ENCODE peak calls at places on chromosomes 5 and 9, in four cellular contexts. Q is amniotic stem cell; T is T-helper 9 cell; P is activated CD8-positive, alpha-beta memory T cell treated with anti-CD3 and anti-CD28 coated beads for 1 hour. O is an unnamed sample.

GRCh38 chr5:89313044-89313443 is 430.1 kb upstream of the MEF2C start:
- DNase-seq in Q (no peak), P (no peak), T (no peak), O (no peak)

GRCh38 chr9:128636556-128637530 is 19.8 kb downstream of the DYNC2I2 start:
- DNase-seq in P (no peak), T (no peak), Q (no peak), O (no peak)

GRCh38 chr5:157562111-157562581 is 13.4 kb downstream of the ADAM19 start:
- DNase-seq in P (no peak), Q (no peak), T (no peak), O (no peak)

GRCh38 chr5:9395736-9396135 is 150.1 kb downstream of the SEMA5A start:
- DNase-seq in Q (no peak), P (no peak), T (no peak), O (no peak)

GRCh38 chr5:113329981-113330380 is 104.8 kb downstream of the TSSK1B start:
- DNase-seq in Q (no peak), T (no peak), P (no peak), O (no peak)

GRCh38 chr9:29144476-29144875 is 1571.2 kb upstream of the C9orf72 start:
- DNase-seq in Q (no peak), P (no peak), T (no peak), O (no peak)

GRCh38 chr5:57576317-57576716 is 93.7 kb upstream of the ACTBL2 start:
- DNase-seq in Q (no peak), P (no peak), T (no peak), O (no peak)

GRCh38 chr5:15499528-15500325 is at the start of gene FBXL7:
- DNase-seq in T (no peak), Q (peak), P (no peak), O (peak)

GRCh38 chr5:109898547-109899544 is 209.1 kb downstream of the MAN2A1 start:
- DNase-seq in T (no peak), P (no peak), Q (no peak), O (no peak)

GRCh38 chr9:33157960-33158359 is 9.2 kb downstream of the B4GALT1 start:
- DNase-seq in P (no peak), T (no peak), Q (no peak), O (no peak)

GRCh38 chr5:72412283-72413055 is 92.3 kb downstream of the PTCD2 start:
- DNase-seq in P (no peak), Q (no peak), T (no peak), O (no peak)

GRCh38 chr5:156803404-156803803 is 46.7 kb upstream of the PPP1R2B start:
- DNase-seq in P (no peak), Q (no peak), T (no peak), O (no peak)

GRCh38 chr5:147742151-147742550 is 40.4 kb downstream of the JAKMIP2 start:
- DNase-seq in Q (no peak), T (no peak), P (no peak), O (no peak)

GRCh38 chr9:127124091-127124490 is 1.7 kb upstream of the ANGPTL2 start:
- DNase-seq in T (no peak), Q (no peak), P (no peak), O (no peak)

GRCh38 chr9:4678679-4679267 is 596 bp upstream of the CDC37L1 start:
- DNase-seq in Q (no peak), P (no peak), T (no peak), O (no peak)

GRCh38 chr9:125612616-125613015 is 94.4 kb downstream of the MAPKAP1 start:
- DNase-seq in Q (no peak), T (no peak), P (no peak), O (no peak)

GRCh38 chr5:127875235-127876021 is 172.2 kb downstream of the CCDC192 start:
- DNase-seq in P (no peak), T (no peak), Q (no peak), O (no peak)

GRCh38 chr9:17578911-17579793 is at the start of gene SH3GL2:
- DNase-seq in P (no peak), Q (no peak), T (no peak), O (no peak)

GRCh38 chr9:130286781-130287428 is 21.3 kb downstream of the HMCN2 start:
- DNase-seq in Q (no peak), T (no peak), P (no peak), O (peak)

GRCh38 chr9:114017741-114018715 is 60.1 kb downstream of the AMBP start:
- DNase-seq in T (no peak), P (no peak), Q (no peak), O (peak)

GRCh38 chr9:135036861-135037465 is 50.5 kb upstream of the OLFM1 start:
- DNase-seq in T (no peak), Q (no peak), P (no peak), O (peak)

GRCh38 chr9:127049044-127049443 is 73.4 kb downstream of the ANGPTL2 start:
- DNase-seq in Q (peak), T (no peak), P (no peak), O (peak)

GRCh38 chr9:31677877-31678276 is 706.6 kb upstream of the ACO1 start:
- DNase-seq in T (no peak), P (no peak), Q (no peak), O (no peak)

GRCh38 chr5:78666041-78666444 is 17.5 kb upstream of the LHFPL2 start:
- DNase-seq in Q (no peak), T (no peak), P (no peak), O (no peak)

GRCh38 chr5:1055896-1056610 is 47.5 kb downstream of the NKD2 start:
- DNase-seq in T (no peak), P (no peak), Q (no peak), O (no peak)

GRCh38 chr5:151520294-151520693 is 70.8 kb downstream of the FAT2 start:
- DNase-seq in Q (no peak), T (no peak), P (no peak), O (no peak)

GRCh38 chr5:43432486-43433365 is 20.5 kb upstream of the CCL28 start:
- DNase-seq in T (no peak), Q (no peak), P (no peak), O (peak)

GRCh38 chr9:101028346-101029299 is at the start of gene PLPPR1:
- DNase-seq in T (no peak), Q (no peak), P (no peak), O (peak)

GRCh38 chr9:32550609-32551490 is 1.3 kb upstream of the SMIM27 start:
- DNase-seq in P (peak), T (peak), Q (peak), O (peak)

GRCh38 chr5:172740483-172741205 is 30.4 kb downstream of the DUSP1 start:
- DNase-seq in T (no peak), P (no peak), Q (peak), O (no peak)

GRCh38 chr5:177361418-177362101 is 3.8 kb downstream of the RGS14 start:
- DNase-seq in T (no peak), P (no peak), Q (no peak), O (no peak)

O was measured in suprapubic skin.